ENCODE peak calls at places on chromosomes 1 and 21, in five cellular contexts. C is neuronal stem cell, M is H1, T is mesenchymal stem cell, L is IMR-90. Z is an unnamed sample. For H3K36me3, the result is how much of the 10 kb centered on the place peaks cover.

GRCh38 chr1:65009176-65009575 is 42.8 kb upstream of the JAK1 start:
- DNase-seq in L (no peak), C (no peak), M (no peak), T (no peak), Z (no peak)

GRCh38 chr1:32984090-32984828 is 19.6 kb upstream of the RNF19B start:
- DNase-seq in L (peak), C (no peak), M (no peak), T (peak), Z (no peak)

GRCh38 chr1:248906741-248907661 is 966 bp downstream of the PGBD2 start:
- DNase-seq in T (no peak), C (peak), M (no peak), L (peak), Z (peak)

GRCh38 chr21:29230541-29231275 is 68.0 kb upstream of the BACH1 start:
- DNase-seq in M (no peak), L (no peak), T (peak), C (no peak), Z (peak)

GRCh38 chr1:225892307-225892706 is 3.4 kb upstream of the LEFTY1 start:
- DNase-seq in T (no peak), L (no peak), M (no peak), C (no peak), Z (no peak)

GRCh38 chr1:55981015-55981635 is 598.2 kb downstream of the PLPP3 start:
- DNase-seq in M (no peak), L (no peak), C (no peak), T (no peak), Z (peak)

GRCh38 chr1:192057766-192058165 is 100.5 kb upstream of the RGS18 start:
- DNase-seq in M (no peak), L (no peak), T (no peak), C (no peak), Z (no peak)

GRCh38 chr21:20645344-20645743 is 352.9 kb upstream of the NCAM2 start:
- DNase-seq in C (no peak), M (no peak), T (no peak), L (no peak), Z (no peak)

GRCh38 chr1:76666499-76666898 is 200.8 kb upstream of the ST6GALNAC5 start:
- DNase-seq in C (no peak), T (no peak), L (no peak), M (no peak), Z (no peak)

GRCh38 chr1:86016076-86016746 is 140.4 kb downstream of the COL24A1 start:
- DNase-seq in M (no peak), C (no peak), L (peak), T (no peak), Z (peak)

GRCh38 chr1:177270863-177271262 is 100.1 kb downstream of the BRINP2 start:
- DNase-seq in M (no peak), C (no peak), L (no peak), T (no peak), Z (no peak)

GRCh38 chr1:7717769-7718368 is 53.2 kb upstream of the VAMP3 start:
- DNase-seq in M (no peak), C (no peak), L (no peak), T (no peak), Z (no peak)

GRCh38 chr1:107141491-107142369 is 891 bp downstream of the NTNG1 start:
- DNase-seq in T (peak), C (peak), L (peak), M (no peak), Z (no peak)

GRCh38 chr1:30525980-30526651 is 197.3 kb downstream of the MATN1 start:
- DNase-seq in L (peak), C (no peak), M (no peak), T (peak), Z (no peak)

GRCh38 chr1:217472915-217473314 is 158.0 kb downstream of the GPATCH2 start:
- DNase-seq in C (no peak), M (no peak), T (no peak), L (peak), Z (no peak)

GRCh38 chr1:157626099-157626498 is 28.2 kb upstream of the FCRL4 start:
- DNase-seq in C (no peak), L (no peak), T (no peak), M (peak), Z (peak)

GRCh38 chr1:31736675-31737074 is 27.5 kb downstream of the ADGRB2 start:
- DNase-seq in L (no peak), T (no peak), C (no peak), M (no peak), Z (no peak)

GRCh38 chr21:17726047-17726446 is 93.1 kb downstream of the C21orf91 start:
- DNase-seq in C (no peak), L (peak), T (peak), M (no peak), Z (peak)

GRCh38 chr21:45080639-45081414 is 6.4 kb downstream of the ADARB1 start:
- DNase-seq in T (peak), C (no peak), M (no peak), L (peak), Z (no peak)

GRCh38 chr1:183884512-183884911 is 79.6 kb downstream of the RGL1 start:
- DNase-seq in L (no peak), M (no peak), T (no peak), C (no peak), Z (no peak)

GRCh38 chr1:158084336-158084735 is 90.9 kb downstream of the KIRREL1 start:
- DNase-seq in T (no peak), M (no peak), C (no peak), L (no peak), Z (no peak)

GRCh38 chr1:72100766-72101165 is 181.6 kb downstream of the NEGR1 start:
- DNase-seq in L (no peak), M (no peak), T (no peak), C (peak), Z (no peak)

GRCh38 chr1:219988387-219988786 is 57.9 kb downstream of the EPRS1 start:
- DNase-seq in M (no peak), C (no peak), L (no peak), T (no peak), Z (no peak)

GRCh38 chr21:35404247-35404646 is 355.1 kb upstream of the RUNX1 start:
- DNase-seq in T (no peak), L (no peak), M (no peak), C (no peak), Z (no peak)

GRCh38 chr1:112544011-112544688 is 35.4 kb downstream of the WNT2B start:
- DNase-seq in T (peak), M (no peak), C (no peak), L (peak), Z (peak)

GRCh38 chr1:13505020-13505419 is 8.8 kb downstream of the LRRC38 start:
- DNase-seq in M (no peak), C (no peak), L (no peak), T (no peak), Z (no peak)
- H2AFZ ChIP-seq in M (peak), C (peak), L (no peak), T (no peak), Z (no peak)

DNA sequence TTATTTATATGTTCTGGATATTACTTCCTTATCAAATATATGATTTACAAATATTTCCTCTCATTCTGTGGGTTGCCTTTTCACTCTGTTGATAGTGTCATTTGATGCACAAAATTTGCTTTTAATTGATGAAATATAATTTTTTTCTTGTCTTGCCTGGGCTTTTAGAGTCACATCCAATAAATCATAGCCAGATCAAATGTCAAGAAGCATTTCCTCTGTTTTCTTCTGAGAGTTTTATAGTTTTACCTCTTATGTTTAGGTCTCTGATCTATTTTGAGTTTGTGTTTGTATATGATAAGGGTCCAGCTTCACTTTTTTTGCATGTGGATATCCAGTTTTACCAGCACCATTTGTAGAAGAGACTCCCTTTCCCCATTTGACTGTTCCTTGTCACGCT is 29.5 kb downstream of the CD46 start:
- DNase-seq in C (no peak), L (no peak), M (no peak), T (no peak), Z (no peak)
- H3K36me3 ChIP-seq in C (half or more), L (under half), M (under half), T (under half), Z (under half)

GRCh38 chr1:26409191-26409751 is 1.3 kb upstream of the LIN28A start:
- DNase-seq in C (peak), L (no peak), T (no peak), M (no peak), Z (no peak)
- H4K91ac ChIP-seq in C (peak), L (no peak), T (no peak), M (peak), Z (peak)

GRCh38 chr1:60287536-60287935 is 214.0 kb upstream of the C1orf87 start:
- DNase-seq in T (no peak), M (no peak), C (no peak), L (no peak), Z (no peak)

DNA sequence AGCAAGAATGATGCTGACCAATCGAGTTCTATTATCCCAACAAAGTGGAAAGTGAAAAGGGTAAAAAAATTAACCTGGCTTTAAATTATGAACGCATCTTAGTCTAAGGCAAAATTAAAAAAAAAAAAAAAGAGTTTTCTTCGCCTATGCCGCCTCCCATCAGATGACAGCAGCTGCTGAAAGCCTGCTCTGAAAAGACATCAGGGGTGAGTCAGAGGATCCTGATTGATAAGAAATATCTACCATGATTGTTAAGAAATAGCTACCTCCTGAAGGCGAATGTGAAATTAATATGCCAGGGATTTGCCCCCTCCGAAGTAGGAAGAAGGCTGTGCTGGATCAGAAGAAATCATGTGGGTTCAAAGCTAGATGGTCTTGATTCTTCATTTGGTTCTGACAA is 216.8 kb upstream of the C1orf87 start:
- DNase-seq in T (no peak), C (no peak), M (no peak), L (no peak), Z (no peak)
- H2AFZ ChIP-seq in T (no peak), C (no peak), M (no peak), L (no peak), Z (no peak)

GRCh38 chr1:35726814-35727433 is 8.2 kb upstream of the C1orf216 start:
- DNase-seq in T (peak), C (no peak), M (no peak), L (peak), Z (peak)
- H3K36me3 ChIP-seq in T (under half), C (half or more), M (under half), L (under half), Z (under half)

GRCh38 chr1:211830055-211830329 is 571 bp downstream of the LPGAT1 start:
- DNase-seq in C (peak), M (no peak), T (no peak), L (no peak), Z (no peak)

GRCh38 chr1:211828584-211829342 is 1.8 kb downstream of the LPGAT1 start:
- DNase-seq in C (no peak), T (no peak), M (no peak), L (peak), Z (no peak)

GRCh38 chr1:211829343-211830054 is 1.1 kb downstream of the LPGAT1 start:
- DNase-seq in M (no peak), C (peak), T (peak), L (no peak), Z (peak)

GRCh38 chr1:211822677-211823426 is 7.7 kb downstream of the LPGAT1 start:
- DNase-seq in C (no peak), M (no peak), T (no peak), L (no peak), Z (no peak)

GRCh38 chr1:211825990-211826389 is 4.6 kb downstream of the LPGAT1 start:
- DNase-seq in L (peak), T (peak), C (no peak), M (no peak), Z (peak)
- H4K91ac ChIP-seq in L (no peak), T (no peak), C (no peak), M (no peak), Z (no peak)

DNA sequence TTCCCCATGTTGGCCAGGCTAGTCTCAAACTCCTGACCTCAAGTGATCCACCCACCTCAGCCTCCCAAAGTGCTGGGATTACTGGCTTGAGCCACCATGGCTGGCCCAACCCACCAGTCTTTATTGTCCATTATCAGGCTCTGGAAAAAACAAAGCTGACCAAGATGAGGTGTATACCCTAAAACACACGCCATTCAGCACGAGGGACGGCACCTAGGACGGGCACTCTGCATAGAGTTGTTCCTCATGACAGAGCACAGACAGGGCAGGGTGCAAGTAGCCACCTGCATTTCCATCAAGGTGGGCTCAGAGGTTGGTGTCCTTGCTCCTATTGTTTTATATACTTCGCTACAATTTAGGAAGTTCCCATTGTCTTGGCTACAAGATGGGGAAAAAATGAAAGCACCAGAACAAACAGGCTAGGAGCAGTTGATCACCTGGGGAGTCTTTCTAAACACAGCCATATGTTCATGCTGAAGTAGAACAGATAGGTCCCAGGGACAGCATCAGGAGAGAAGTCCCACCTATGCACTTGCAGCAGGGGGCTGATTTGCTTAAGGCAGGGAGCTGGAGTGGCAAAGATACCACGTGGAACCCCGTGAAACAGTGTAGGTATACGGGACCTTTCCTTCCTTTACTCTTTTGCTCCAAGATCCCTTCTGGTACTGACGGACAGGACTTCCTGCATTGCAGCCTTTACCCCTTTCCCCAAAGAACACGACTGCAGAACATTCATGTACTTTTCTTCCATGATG is 4.5 kb downstream of the KRTCAP2 start:
- DNase-seq in L (no peak), C (no peak), T (no peak), M (no peak), Z (no peak)
- H2AFZ ChIP-seq in L (no peak), C (no peak), T (no peak), M (no peak), Z (no peak)

GRCh38 chr1:119084651-119085262 is 55.7 kb downstream of the WARS2 start:
- DNase-seq in L (no peak), C (no peak), T (no peak), M (no peak), Z (peak)

GRCh38 chr1:119091618-119092017 is 48.8 kb downstream of the WARS2 start:
- DNase-seq in M (no peak), T (no peak), L (no peak), C (no peak), Z (no peak)

GRCh38 chr1:119086830-119087229 is 53.6 kb downstream of the WARS2 start:
- DNase-seq in T (no peak), C (no peak), M (no peak), L (no peak), Z (no peak)

GRCh38 chr1:119093721-119094120 is 46.7 kb downstream of the WARS2 start:
- DNase-seq in M (no peak), L (peak), C (no peak), T (peak), Z (no peak)

GRCh38 chr1:119090250-119090649 is 50.2 kb downstream of the WARS2 start:
- DNase-seq in L (no peak), T (no peak), M (no peak), C (no peak), Z (no peak)
- H3K36me3 ChIP-seq in L (under half), T (under half), M (under half), C (under half), Z (under half)

Z was measured in trophoblast cell.